ENCODE peak calls at places on chromosomes 12 and 14, in eight cellular contexts. J is activated CD4-positive, alpha-beta T cell treated with anti-CD3 and anti-CD28 coated beads for 24 hours; Z is GM19239; K is Kasumi-1; A is NCI-H460; U is NCI-H1092; H is HEK293T; B is activated T-helper 9 cell treated with anti-CD3 and anti-CD28 coated beads, Interleukin-2, amount 50 U/mL, for 16 hours. V is an unnamed sample.

GRCh38 chr12:110073049-110073831 is 24.9 kb upstream of the C12orf76 start:
- DNase-seq in J (no peak), Z (peak; percentile 18), K (no peak), A (no peak), U (peak; percentile 35), H (no peak), B (no peak), V (no peak)

GRCh38 chr14:32077081-32078029 is at the start of gene ARHGAP5:
- DNase-seq in J (peak; percentile 47), Z (peak; percentile 27), K (peak; percentile 77), A (no peak), U (peak; percentile 81), H (peak; percentile 23), B (peak; percentile 68), V (peak; percentile 65)

GRCh38 chr14:24179961-24180726 is 8.3 kb downstream of the REC8 start:
- DNase-seq in J (no peak), Z (no peak), K (no peak), A (no peak), U (no peak), H (no peak), B (no peak), V (no peak)

GRCh38 chr12:102518871-102519270 is 38.5 kb upstream of the IGF1 start:
- DNase-seq in J (no peak), Z (no peak), K (no peak), A (no peak), U (no peak), H (no peak), B (no peak), V (no peak)

GRCh38 chr12:1529862-1530591 is 64.4 kb downstream of the FBXL14 start:
- DNase-seq in J (no peak), Z (peak; percentile 53), K (no peak), A (no peak), U (no peak), H (peak; percentile 47), B (no peak), V (no peak)

GRCh38 chr14:100885196-100886030 is 18.1 kb downstream of the RTL1 start:
- DNase-seq in J (no peak), Z (no peak), K (no peak), A (no peak), U (no peak), H (no peak), B (no peak), V (no peak)

GRCh38 chr12:49462103-49462739 is 76.6 kb upstream of the KCNH3 start:
- DNase-seq in J (no peak), Z (no peak), K (peak; percentile 32), A (no peak), U (no peak), H (no peak), B (no peak), V (peak; percentile 13)

GRCh38 chr12:80713419-80713818 is 3.3 kb upstream of the MYF5 start:
- DNase-seq in J (no peak), Z (no peak), K (no peak), A (no peak), U (no peak), H (no peak), B (no peak), V (no peak)

GRCh38 chr14:29937116-29937515 is 9.5 kb upstream of the PRKD1 start:
- DNase-seq in J (no peak), Z (no peak), K (no peak), A (peak; percentile 40), U (no peak), H (no peak), B (no peak), V (no peak)

GRCh38 chr12:25689996-25690501 is 137.0 kb upstream of the LMNTD1 start:
- DNase-seq in J (no peak), Z (no peak), K (no peak), A (no peak), U (no peak), H (no peak), B (no peak), V (no peak)

GRCh38 chr12:10453144-10453543 is at the start of gene KLRC1:
- DNase-seq in J (no peak), Z (no peak), K (no peak), A (peak; percentile 29), U (no peak), H (no peak), B (no peak), V (no peak)

GRCh38 chr12:8628731-8629130 is 16.1 kb upstream of the AICDA start:
- DNase-seq in J (no peak), Z (no peak), K (no peak), A (no peak), U (no peak), H (no peak), B (no peak), V (no peak)

GRCh38 chr14:69506241-69506595 is 21.7 kb downstream of the PLEKHD1 start:
- DNase-seq in J (no peak), Z (no peak), K (no peak), A (no peak), U (no peak), H (no peak), B (no peak), V (no peak)

GRCh38 chr14:73422515-73422914 is 35.8 kb downstream of the NUMB start:
- DNase-seq in J (no peak), Z (no peak), K (no peak), A (no peak), U (no peak), H (no peak), B (no peak), V (no peak)

GRCh38 chr14:99952039-99952438 is 113.2 kb upstream of the EVL start:
- DNase-seq in J (no peak), Z (no peak), K (no peak), A (no peak), U (no peak), H (no peak), B (no peak), V (no peak)

GRCh38 chr14:64970776-64971451 is 1.2 kb downstream of the RAB15 start:
- DNase-seq in J (no peak), Z (no peak), K (no peak), A (no peak), U (no peak), H (no peak), B (no peak), V (no peak)

GRCh38 chr12:27652174-27652763 is 44.0 kb upstream of the REP15 start:
- DNase-seq in J (no peak), Z (peak; percentile 8), K (peak; percentile 50), A (peak; percentile 72), U (peak; percentile 59), H (peak; percentile 66), B (no peak), V (peak; percentile 55)

GRCh38 chr12:130689408-130690405 is 26.4 kb downstream of the RIMBP2 start:
- DNase-seq in J (no peak), Z (no peak), K (no peak), A (no peak), U (no peak), H (no peak), B (no peak), V (no peak)

GRCh38 chr12:48946943-48947342 is 10.3 kb downstream of the ARF3 start:
- DNase-seq in J (no peak), Z (no peak), K (no peak), A (no peak), U (no peak), H (no peak), B (no peak), V (no peak)

GRCh38 chr12:41485203-41485602 is 297.1 kb downstream of the PDZRN4 start:
- DNase-seq in J (no peak), Z (no peak), K (no peak), A (no peak), U (no peak), H (no peak), B (no peak), V (no peak)

GRCh38 chr12:113238309-113238708 is 17.0 kb downstream of the TPCN1 start:
- DNase-seq in J (no peak), Z (no peak), K (no peak), A (no peak), U (no peak), H (no peak), B (no peak), V (no peak)

GRCh38 chr14:102930138-102930752 is 7.8 kb downstream of the AMN start:
- DNase-seq in J (no peak), Z (no peak), K (no peak), A (no peak), U (no peak), H (no peak), B (no peak), V (no peak)

GRCh38 chr12:111405856-111406473 is at the start of gene SH2B3:
- DNase-seq in J (peak; percentile 57), Z (no peak), K (no peak), A (no peak), U (no peak), H (no peak), B (peak; percentile 71), V (no peak)

GRCh38 chr14:53022593-53022992 is 71.7 kb upstream of the FERMT2 start:
- DNase-seq in J (no peak), Z (no peak), K (no peak), A (no peak), U (no peak), H (no peak), B (no peak), V (no peak)

GRCh38 chr14:105412768-105413541 is 6.7 kb upstream of the MTA1 start:
- DNase-seq in J (no peak), Z (no peak), K (no peak), A (no peak), U (no peak), H (no peak), B (no peak), V (no peak)

GRCh38 chr12:56679834-56680575 is 8.1 kb downstream of the PTGES3 start:
- DNase-seq in J (no peak), Z (no peak), K (no peak), A (no peak), U (no peak), H (no peak), B (no peak), V (no peak)

GRCh38 chr14:96576937-96577336 is 74.8 kb downstream of the PAPOLA start:
- DNase-seq in J (no peak), Z (no peak), K (no peak), A (no peak), U (no peak), H (no peak), B (no peak), V (no peak)

GRCh38 chr12:124915249-124916236 is 1.1 kb upstream of the UBC start:
- DNase-seq in J (no peak), Z (no peak), K (no peak), A (peak; percentile 81), U (no peak), H (no peak), B (no peak), V (no peak)

GRCh38 chr12:4296749-4297148 is 23.2 kb downstream of the CCND2 start:
- DNase-seq in J (no peak), Z (no peak), K (no peak), A (no peak), U (no peak), H (no peak), B (no peak), V (no peak)